ENCODE peak calls at places on chromosomes 7 and 10, in seven cellular contexts. M, A, Q, W, G, D and V are unnamed samples.

GRCh38 chr7:55550010-55550409 is 22.3 kb downstream of the VOPP1 start:
- DNase-seq in M (no peak), A (no peak), Q (no peak), W (no peak), G (no peak), D (no peak), V (peak; percentile 49)

GRCh38 chr10:127293640-127294039 is 97.2 kb upstream of the INSYN2A start:
- DNase-seq in M (no peak), A (no peak), Q (no peak), W (no peak), G (no peak), D (no peak), V (no peak)

GRCh38 chr7:137094-137861 is 55.1 kb upstream of the FAM20C start:
- DNase-seq in M (no peak), A (no peak), Q (no peak), W (no peak), G (no peak), D (no peak), V (no peak)

GRCh38 chr10:3255086-3255485 is 82.5 kb upstream of the PITRM1 start:
- DNase-seq in M (no peak), A (no peak), Q (no peak), W (no peak), G (no peak), D (no peak), V (no peak)

GRCh38 chr10:87974769-87975168 is 111.3 kb downstream of the PTEN start:
- DNase-seq in M (no peak), A (no peak), Q (no peak), W (no peak), G (no peak), D (no peak), V (no peak)

GRCh38 chr10:44039599-44039998 is 345.3 kb downstream of the CXCL12 start:
- DNase-seq in M (no peak), A (no peak), Q (no peak), W (no peak), G (no peak), D (no peak), V (no peak)

GRCh38 chr7:82110146-82110823 is 333.3 kb downstream of the CACNA2D1 start:
- DNase-seq in M (no peak), A (no peak), Q (no peak), W (no peak), G (no peak), D (no peak), V (no peak)

GRCh38 chr7:157140118-157140905 is 1.6 kb downstream of the UBE3C start:
- DNase-seq in M (no peak), A (no peak), Q (no peak), W (no peak), G (peak; percentile 23), D (no peak), V (no peak)

GRCh38 chr7:37311282-37311868 is 137.3 kb downstream of the ELMO1 start:
- DNase-seq in M (no peak), A (no peak), Q (no peak), W (no peak), G (no peak), D (no peak), V (no peak)

GRCh38 chr7:65307651-65308299 is 65.9 kb upstream of the ZNF92 start:
- DNase-seq in M (peak; percentile 38), A (peak; percentile 75), Q (peak; percentile 77), W (peak; percentile 46), G (peak; percentile 53), D (no peak), V (peak; percentile 89)

GRCh38 chr10:552679-553078 is 136.8 kb downstream of the DIP2C start:
- DNase-seq in M (no peak), A (no peak), Q (no peak), W (no peak), G (no peak), D (no peak), V (no peak)

GRCh38 chr10:31942435-31942834 is 13.8 kb upstream of the ARHGAP12 start:
- DNase-seq in M (no peak), A (no peak), Q (no peak), W (no peak), G (no peak), D (no peak), V (no peak)
- H3K9me3 ChIP-seq in M (no peaks in the 10 kb centered on the region), A (no peaks in the 10 kb centered on the region), Q (no peaks in the 10 kb centered on the region), W (no peaks in the 10 kb centered on the region), G (no peaks in the 10 kb centered on the region), D (no peaks in the 10 kb centered on the region), V (no peaks in the 10 kb centered on the region)

GRCh38 chr7:129776397-129776792 is 164.9 kb downstream of the NRF1 start:
- DNase-seq in M (no peak), A (peak; percentile 79), Q (no peak), W (no peak), G (no peak), D (no peak), V (peak; percentile 91)
- H3K4me1 ChIP-seq in M (peaks cover 6% of the 10 kb centered on the region), A (peaks cover 19% of the 10 kb centered on the region), Q (no peaks in the 10 kb centered on the region), W (no peaks in the 10 kb centered on the region), G (peaks cover 14% of the 10 kb centered on the region), D (peaks cover 8% of the 10 kb centered on the region), V (no peaks in the 10 kb centered on the region)

GRCh38 chr7:3244241-3244814 is 56.7 kb upstream of the SDK1 start:
- DNase-seq in M (peak; percentile 84), A (no peak), Q (peak; percentile 83), W (no peak), G (no peak), D (no peak), V (no peak)
- H3K9me3 ChIP-seq in M (peaks cover 10% of the 10 kb centered on the region), A (no peaks in the 10 kb centered on the region), Q (peaks cover 7% of the 10 kb centered on the region), W (no peaks in the 10 kb centered on the region), G (peaks cover 2% of the 10 kb centered on the region), D (no peaks in the 10 kb centered on the region), V (peaks cover 11% of the 10 kb centered on the region)

DNA sequence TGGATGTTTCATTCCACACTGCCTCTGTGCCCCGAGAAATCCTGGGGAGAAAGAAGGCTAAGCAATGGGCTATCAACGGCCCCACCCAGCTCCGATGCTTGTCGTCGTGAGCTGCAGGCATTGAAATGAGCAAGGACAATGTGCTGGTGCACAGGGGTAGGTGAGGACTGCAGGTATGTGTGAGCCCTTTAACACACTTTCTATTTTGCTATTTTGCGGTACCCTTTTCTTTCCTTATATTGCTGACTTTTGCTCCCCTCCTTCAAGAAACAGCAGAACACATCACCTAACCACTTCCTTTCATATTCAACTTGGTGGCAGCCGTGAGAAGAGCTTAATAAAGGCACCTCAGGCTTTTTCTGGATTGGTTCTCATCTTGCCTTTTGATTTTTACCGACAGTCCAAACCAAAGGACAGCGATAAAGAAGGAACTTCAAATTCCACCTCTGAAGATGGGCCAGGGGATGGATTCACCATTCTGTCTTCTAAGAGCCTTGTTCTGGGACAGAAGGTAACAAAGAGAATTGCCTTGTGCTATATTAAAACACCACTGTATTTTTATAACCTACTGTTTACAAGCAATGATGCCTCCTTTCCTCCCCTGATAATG is 39.2 kb downstream of the AIFM2 start:
- DNase-seq in M (no peak), A (no peak), Q (no peak), W (no peak), G (no peak), D (no peak), V (no peak)
- H3K4me1 ChIP-seq in M (no peaks in the 10 kb centered on the region), A (peaks cover 3% of the 10 kb centered on the region), Q (no peaks in the 10 kb centered on the region), W (no peaks in the 10 kb centered on the region), G (peaks cover 3% of the 10 kb centered on the region), D (no peaks in the 10 kb centered on the region), V (peaks cover 4% of the 10 kb centered on the region)

DNA sequence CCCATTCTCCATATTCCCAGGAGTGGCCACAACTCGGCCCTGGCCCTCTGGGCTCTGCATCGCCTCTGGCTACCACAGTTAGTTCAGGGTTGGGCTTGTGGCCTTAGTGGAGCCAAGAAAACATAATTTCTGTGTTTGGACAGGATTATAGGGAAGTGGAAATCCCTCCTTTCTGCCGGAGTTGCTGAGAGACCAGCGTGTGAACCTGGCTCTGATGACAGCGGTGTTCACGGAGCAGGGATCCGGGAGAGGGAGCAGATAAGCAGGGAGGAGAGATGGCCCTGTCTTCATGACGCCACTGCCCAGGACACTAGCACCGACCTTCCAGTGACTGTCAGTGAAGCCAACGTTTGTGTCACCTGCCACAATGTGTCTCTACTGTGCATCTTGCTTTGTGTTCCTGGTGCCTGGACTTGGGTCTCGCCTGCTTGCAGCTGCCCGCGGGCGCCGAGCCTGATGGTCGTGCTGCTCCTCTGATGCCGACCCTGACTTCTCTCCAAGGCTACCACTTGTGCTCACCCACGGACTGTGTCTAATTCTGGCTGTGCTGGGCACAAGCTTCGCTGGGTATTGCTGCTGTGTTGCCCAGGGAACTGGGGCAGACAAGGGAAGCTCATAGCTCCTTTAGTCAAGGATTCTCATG is 67.0 kb upstream of the VIPR2 start:
- DNase-seq in M (no peak), A (no peak), Q (no peak), W (no peak), G (no peak), D (no peak), V (peak; percentile 25)
- H3K9me3 ChIP-seq in M (no peaks in the 10 kb centered on the region), A (no peaks in the 10 kb centered on the region), Q (peaks cover 4% of the 10 kb centered on the region), W (no peaks in the 10 kb centered on the region), G (peaks cover 6% of the 10 kb centered on the region), D (no peaks in the 10 kb centered on the region), V (peaks cover 81% of the 10 kb centered on the region)